ENCODE peak calls at places on chromosome 20, in four cellular contexts. One of them, this sample, is unnamed. For H3K9me3 and H3K4me1, the result is how much of the 10 kb centered on the place peaks cover.

GRCh38 chr20:39853050-39853449 is 836.0 kb downstream of the MAFB start:
- DNase-seq in aorta: no peak
- DNase-seq in hepatocyte: no peak
- DNase-seq in tibial nerve: no peak
- DNase-seq in this sample: no peak

GRCh38 chr20:5361176-5361575 is 44.4 kb upstream of the PROKR2 start:
- DNase-seq in aorta: no peak
- DNase-seq in hepatocyte: no peak
- DNase-seq in tibial nerve: no peak
- DNase-seq in this sample: no peak

GRCh38 chr20:22180244-22180643 is 404.1 kb downstream of the FOXA2 start:
- DNase-seq in aorta: no peak
- DNase-seq in hepatocyte: no peak
- DNase-seq in tibial nerve: no peak
- DNase-seq in this sample: no peak

GRCh38 chr20:25148982-25149846 is 46.3 kb upstream of the ENTPD6 start:
- DNase-seq in aorta: no peak
- DNase-seq in hepatocyte: no peak
- DNase-seq in tibial nerve: no peak
- DNase-seq in this sample: no peak

GRCh38 chr20:50957798-50958732 is at the start of gene DPM1:
- DNase-seq in aorta: peak
- DNase-seq in hepatocyte: peak
- DNase-seq in tibial nerve: peak
- DNase-seq in this sample: peak

GRCh38 chr20:22775671-22776139 is 191.3 kb upstream of the FOXA2 start:
- DNase-seq in aorta: no peak
- DNase-seq in hepatocyte: peak
- DNase-seq in tibial nerve: no peak
- DNase-seq in this sample: no peak

GRCh38 chr20:58433029-58433657 is 44.1 kb downstream of the VAPB start:
- DNase-seq in aorta: no peak
- DNase-seq in hepatocyte: no peak
- DNase-seq in tibial nerve: no peak
- DNase-seq in this sample: no peak

GRCh38 chr20:16477632-16478031 is 95.6 kb downstream of the KIF16B start:
- DNase-seq in aorta: no peak
- DNase-seq in hepatocyte: peak
- DNase-seq in tibial nerve: no peak
- DNase-seq in this sample: no peak

GRCh38 chr20:51496964-51497363 is 45.6 kb downstream of the NFATC2 start:
- DNase-seq in aorta: no peak
- DNase-seq in hepatocyte: no peak
- DNase-seq in tibial nerve: no peak
- DNase-seq in this sample: no peak

GRCh38 chr20:60948230-60948629 is 303.8 kb upstream of the CDH4 start:
- DNase-seq in aorta: no peak
- DNase-seq in hepatocyte: no peak
- DNase-seq in tibial nerve: no peak
- DNase-seq in this sample: no peak

GRCh38 chr20:17749628-17749978 is 49.8 kb downstream of the BANF2 start:
- DNase-seq in aorta: no peak
- DNase-seq in hepatocyte: no peak
- DNase-seq in tibial nerve: no peak
- DNase-seq in this sample: no peak

GRCh38 chr20:62925420-62926228 is 681 bp downstream of the DIDO1 start:
- DNase-seq in aorta: no peak
- DNase-seq in hepatocyte: peak
- DNase-seq in tibial nerve: no peak
- DNase-seq in this sample: no peak

GRCh38 chr20:46293084-46293483 is 15.2 kb downstream of the CDH22 start:
- DNase-seq in aorta: no peak
- DNase-seq in hepatocyte: peak
- DNase-seq in tibial nerve: no peak
- DNase-seq in this sample: no peak

GRCh38 chr20:46802696-46803445 is 91.8 kb upstream of the EYA2 start:
- DNase-seq in aorta: no peak
- DNase-seq in hepatocyte: peak
- DNase-seq in tibial nerve: no peak
- DNase-seq in this sample: no peak

GRCh38 chr20:59640267-59640666 is 35.9 kb downstream of the PHACTR3 start:
- DNase-seq in aorta: no peak
- DNase-seq in hepatocyte: no peak
- DNase-seq in tibial nerve: no peak
- DNase-seq in this sample: peak
- H3K9me3 ChIP-seq in aorta: under half
- H3K9me3 ChIP-seq in hepatocyte: under half
- H3K9me3 ChIP-seq in tibial nerve: under half
- H3K9me3 ChIP-seq in this sample: under half

GRCh38 chr20:19047040-19047950 is 165.1 kb upstream of the SLC24A3 start:
- DNase-seq in aorta: peak
- DNase-seq in hepatocyte: peak
- DNase-seq in tibial nerve: peak
- DNase-seq in this sample: peak
- H3K27ac ChIP-seq in aorta: no peak
- H3K27ac ChIP-seq in hepatocyte: peak
- H3K27ac ChIP-seq in tibial nerve: no peak
- H3K27ac ChIP-seq in this sample: no peak

GRCh38 chr20:31570021-31570463 is 35.0 kb upstream of the ID1 start:
- DNase-seq in aorta: no peak
- DNase-seq in hepatocyte: peak
- DNase-seq in tibial nerve: no peak
- DNase-seq in this sample: no peak
- H3K4me1 ChIP-seq in aorta: under half
- H3K4me1 ChIP-seq in hepatocyte: half or more
- H3K4me1 ChIP-seq in tibial nerve: under half
- H3K4me1 ChIP-seq in this sample: under half

GRCh38 chr20:33507461-33507860 is 17.6 kb downstream of the CBFA2T2 start:
- DNase-seq in aorta: no peak
- DNase-seq in hepatocyte: no peak
- DNase-seq in tibial nerve: no peak
- DNase-seq in this sample: no peak

GRCh38 chr20:33503564-33503963 is 13.7 kb downstream of the CBFA2T2 start:
- DNase-seq in aorta: no peak
- DNase-seq in hepatocyte: no peak
- DNase-seq in tibial nerve: no peak
- DNase-seq in this sample: no peak

GRCh38 chr20:33501000-33501399 is 11.1 kb downstream of the CBFA2T2 start:
- DNase-seq in aorta: no peak
- DNase-seq in hepatocyte: no peak
- DNase-seq in tibial nerve: no peak
- DNase-seq in this sample: no peak

GRCh38 chr20:33506576-33506975 is 16.7 kb downstream of the CBFA2T2 start:
- DNase-seq in aorta: no peak
- DNase-seq in hepatocyte: no peak
- DNase-seq in tibial nerve: no peak
- DNase-seq in this sample: no peak
- H3K9me3 ChIP-seq in aorta: under half
- H3K9me3 ChIP-seq in hepatocyte: under half
- H3K9me3 ChIP-seq in tibial nerve: under half
- H3K9me3 ChIP-seq in this sample: under half

GRCh38 chr20:54469952-54470351 is 5.4 kb upstream of the DOK5 start:
- DNase-seq in aorta: no peak
- DNase-seq in hepatocyte: no peak
- DNase-seq in tibial nerve: no peak
- DNase-seq in this sample: no peak
- H3K27ac ChIP-seq in aorta: no peak
- H3K27ac ChIP-seq in hepatocyte: no peak
- H3K27ac ChIP-seq in tibial nerve: no peak
- H3K27ac ChIP-seq in this sample: no peak

DNA sequence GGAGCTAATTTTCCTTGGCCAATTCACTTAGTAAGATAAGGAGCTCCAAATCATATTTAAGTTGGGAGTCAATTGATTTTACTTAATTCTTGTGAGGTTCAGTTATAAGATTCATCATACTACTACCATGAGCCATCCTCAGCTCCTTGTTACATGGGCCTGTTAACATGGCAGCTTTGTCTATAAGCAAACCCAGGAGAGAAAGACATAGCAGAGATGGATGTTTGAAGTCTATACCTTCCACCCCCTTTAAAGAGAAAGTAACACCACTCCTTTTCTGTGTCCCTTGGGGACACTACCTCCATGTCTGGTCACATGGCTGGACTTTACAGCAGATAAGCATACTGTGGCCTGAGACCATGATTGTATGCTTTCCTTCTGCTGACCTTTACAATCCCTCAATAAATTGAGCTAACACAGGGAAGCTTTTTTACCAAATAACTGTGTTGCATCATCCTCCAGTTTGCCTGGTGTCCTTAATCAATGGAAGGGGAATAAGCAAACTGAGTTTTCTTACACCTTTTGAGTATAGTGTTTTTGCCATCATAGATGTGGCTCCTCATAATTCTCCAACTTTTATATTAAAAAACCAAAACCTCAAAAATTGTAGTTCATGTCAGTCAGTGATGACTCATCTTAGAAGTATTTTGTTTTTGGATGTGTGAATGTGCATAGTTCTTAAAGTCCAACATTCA is 9.8 kb upstream of the ZNFX1 start:
- DNase-seq in aorta: no peak
- DNase-seq in hepatocyte: no peak
- DNase-seq in tibial nerve: no peak
- DNase-seq in this sample: no peak
- H3K4me1 ChIP-seq in aorta: under half
- H3K4me1 ChIP-seq in hepatocyte: half or more
- H3K4me1 ChIP-seq in tibial nerve: under half
- H3K4me1 ChIP-seq in this sample: under half

GRCh38 chr20:891121-892080 is 24.7 kb downstream of the ANGPT4 start:
- DNase-seq in aorta: peak
- DNase-seq in hepatocyte: peak
- DNase-seq in tibial nerve: peak
- DNase-seq in this sample: no peak

GRCh38 chr20:890671-891070 is 25.5 kb downstream of the ANGPT4 start:
- DNase-seq in aorta: no peak
- DNase-seq in hepatocyte: no peak
- DNase-seq in tibial nerve: no peak
- DNase-seq in this sample: no peak

DNA sequence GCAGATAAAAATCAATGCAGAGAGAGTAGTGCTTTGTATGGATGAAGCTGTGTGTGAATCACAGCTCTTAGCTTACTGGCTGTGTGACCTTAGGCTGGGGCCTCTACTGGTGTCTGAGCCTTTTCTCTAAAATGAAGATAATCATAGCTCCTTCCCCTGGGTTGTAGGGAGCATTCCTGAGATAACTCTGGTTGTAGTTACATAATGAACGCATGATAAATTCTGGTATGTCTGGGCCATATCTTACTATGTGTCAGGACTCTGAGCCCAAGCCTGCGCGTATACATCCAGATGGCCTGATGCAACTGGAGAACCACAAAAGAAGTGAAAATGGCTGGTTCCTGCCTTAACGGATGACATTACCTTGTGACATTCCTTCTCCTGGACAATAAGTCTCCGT is 19.5 kb downstream of the ANGPT4 start:
- DNase-seq in aorta: no peak
- DNase-seq in hepatocyte: no peak
- DNase-seq in tibial nerve: no peak
- DNase-seq in this sample: no peak
- H3K9me3 ChIP-seq in aorta: under half
- H3K9me3 ChIP-seq in hepatocyte: under half
- H3K9me3 ChIP-seq in tibial nerve: under half
- H3K9me3 ChIP-seq in this sample: under half